ENCODE peak calls at places on chromosomes 3 and 15, in five cellular contexts. One of them, this sample, is unnamed.

GRCh38 chr15:58292761-58293175 is 139.0 kb upstream of the LIPC start:
- DNase-seq in H9: no peak
- DNase-seq in neuronal stem cell: no peak
- DNase-seq in mesenchymal stem cell: peak
- DNase-seq in H1: no peak
- DNase-seq in this sample: peak

GRCh38 chr3:40523781-40524180 is 979 bp upstream of the ZNF621 start:
- DNase-seq in H9: no peak
- DNase-seq in neuronal stem cell: no peak
- DNase-seq in mesenchymal stem cell: peak
- DNase-seq in H1: no peak
- DNase-seq in this sample: no peak

GRCh38 chr3:10194328-10195071 is 29.8 kb downstream of the IRAK2 start:
- DNase-seq in H9: no peak
- DNase-seq in neuronal stem cell: no peak
- DNase-seq in mesenchymal stem cell: peak
- DNase-seq in H1: no peak
- DNase-seq in this sample: no peak

GRCh38 chr3:56459719-56460118 is 8.5 kb downstream of the ERC2 start:
- DNase-seq in H9: no peak
- DNase-seq in neuronal stem cell: no peak
- DNase-seq in mesenchymal stem cell: no peak
- DNase-seq in H1: no peak
- DNase-seq in this sample: no peak

GRCh38 chr3:30199096-30199734 is 407.2 kb upstream of the TGFBR2 start:
- DNase-seq in H9: peak
- DNase-seq in neuronal stem cell: peak
- DNase-seq in mesenchymal stem cell: peak
- DNase-seq in H1: peak
- DNase-seq in this sample: peak

GRCh38 chr3:193742628-193743027 is 149.6 kb downstream of the OPA1 start:
- DNase-seq in H9: no peak
- DNase-seq in neuronal stem cell: no peak
- DNase-seq in mesenchymal stem cell: no peak
- DNase-seq in H1: no peak
- DNase-seq in this sample: no peak

GRCh38 chr3:98574157-98574556 is 19.3 kb downstream of the CPOX start:
- DNase-seq in H9: no peak
- DNase-seq in neuronal stem cell: no peak
- DNase-seq in mesenchymal stem cell: no peak
- DNase-seq in H1: no peak
- DNase-seq in this sample: no peak

GRCh38 chr3:188067932-188068331 is 86.0 kb upstream of the LPP start:
- DNase-seq in H9: no peak
- DNase-seq in neuronal stem cell: no peak
- DNase-seq in mesenchymal stem cell: peak
- DNase-seq in H1: no peak
- DNase-seq in this sample: no peak

GRCh38 chr15:68335251-68335650 is 57.7 kb downstream of the FEM1B start:
- DNase-seq in H9: no peak
- DNase-seq in neuronal stem cell: no peak
- DNase-seq in mesenchymal stem cell: no peak
- DNase-seq in H1: no peak
- DNase-seq in this sample: no peak

GRCh38 chr3:25266677-25267076 is 161.4 kb upstream of the RARB start:
- DNase-seq in H9: no peak
- DNase-seq in neuronal stem cell: no peak
- DNase-seq in mesenchymal stem cell: no peak
- DNase-seq in H1: no peak
- DNase-seq in this sample: peak

GRCh38 chr3:129624347-129625070 is 18.0 kb upstream of the PLXND1 start:
- DNase-seq in H9: no peak
- DNase-seq in neuronal stem cell: no peak
- DNase-seq in mesenchymal stem cell: peak
- DNase-seq in H1: no peak
- DNase-seq in this sample: peak

GRCh38 chr3:126718506-126719445 is 14.7 kb downstream of the CHCHD6 start:
- DNase-seq in H9: no peak
- DNase-seq in neuronal stem cell: no peak
- DNase-seq in mesenchymal stem cell: no peak
- DNase-seq in H1: no peak
- DNase-seq in this sample: no peak

GRCh38 chr3:43025423-43025822 is 46.3 kb downstream of the GASK1A start:
- DNase-seq in H9: no peak
- DNase-seq in neuronal stem cell: peak
- DNase-seq in mesenchymal stem cell: no peak
- DNase-seq in H1: no peak
- DNase-seq in this sample: peak

GRCh38 chr3:144810150-144810549 is 838.5 kb downstream of the DIPK2A start:
- DNase-seq in H9: no peak
- DNase-seq in neuronal stem cell: no peak
- DNase-seq in mesenchymal stem cell: no peak
- DNase-seq in H1: no peak
- DNase-seq in this sample: no peak

GRCh38 chr15:58038426-58039106 is 26.9 kb downstream of the ALDH1A2 start:
- DNase-seq in H9: no peak
- DNase-seq in neuronal stem cell: no peak
- DNase-seq in mesenchymal stem cell: no peak
- DNase-seq in H1: no peak
- DNase-seq in this sample: no peak

GRCh38 chr15:70720228-70721016 is 42.9 kb downstream of the UACA start:
- DNase-seq in H9: no peak
- DNase-seq in neuronal stem cell: no peak
- DNase-seq in mesenchymal stem cell: no peak
- DNase-seq in H1: no peak
- DNase-seq in this sample: no peak

GRCh38 chr15:77239892-77240608 is 169.1 kb upstream of the TSPAN3 start:
- DNase-seq in H9: no peak
- DNase-seq in neuronal stem cell: no peak
- DNase-seq in mesenchymal stem cell: no peak
- DNase-seq in H1: no peak
- DNase-seq in this sample: no peak
- H2BK12ac ChIP-seq in H9: no peak
- H2BK12ac ChIP-seq in neuronal stem cell: no peak
- H2BK12ac ChIP-seq in mesenchymal stem cell: no peak
- H2BK12ac ChIP-seq in H1: no peak
- H2BK12ac ChIP-seq in this sample: no peak

DNA sequence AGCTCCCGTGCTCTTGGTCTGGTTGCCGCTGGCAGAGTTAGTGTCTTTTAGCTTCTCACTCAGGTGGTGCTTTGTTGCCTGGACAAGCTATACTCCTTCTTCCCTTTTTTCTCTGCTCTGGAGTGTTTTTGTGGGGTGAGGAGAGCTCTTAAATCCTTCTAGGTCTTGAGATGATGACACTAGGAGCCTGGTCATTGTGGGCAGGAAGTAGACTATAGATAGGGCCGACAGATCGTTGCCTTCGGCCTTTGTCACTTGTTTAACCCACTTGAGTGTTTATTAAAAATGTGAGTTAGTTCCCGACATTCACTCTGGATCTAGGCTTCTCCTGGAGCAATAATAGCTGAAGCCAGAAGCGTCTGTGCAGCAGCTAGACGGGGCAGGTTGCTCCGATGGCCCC is 93.9 kb downstream of the SLCO3A1 start:
- DNase-seq in H9: no peak
- DNase-seq in neuronal stem cell: no peak
- DNase-seq in mesenchymal stem cell: no peak
- DNase-seq in H1: no peak
- DNase-seq in this sample: peak
- H2AK5ac ChIP-seq in H9: no peak
- H2AK5ac ChIP-seq in neuronal stem cell: no peak
- H2AK5ac ChIP-seq in mesenchymal stem cell: no peak
- H2AK5ac ChIP-seq in H1: peak
- H2AK5ac ChIP-seq in this sample: no peak

GRCh38 chr3:16514021-16514700 is 662 bp upstream of the RFTN1 start:
- DNase-seq in H9: no peak
- DNase-seq in neuronal stem cell: no peak
- DNase-seq in mesenchymal stem cell: no peak
- DNase-seq in H1: no peak
- DNase-seq in this sample: no peak
- H2BK12ac ChIP-seq in H9: no peak
- H2BK12ac ChIP-seq in neuronal stem cell: no peak
- H2BK12ac ChIP-seq in mesenchymal stem cell: peak
- H2BK12ac ChIP-seq in H1: no peak
- H2BK12ac ChIP-seq in this sample: peak

GRCh38 chr3:120244834-120245225 is 40.2 kb downstream of the GPR156 start:
- DNase-seq in H9: no peak
- DNase-seq in neuronal stem cell: peak
- DNase-seq in mesenchymal stem cell: peak
- DNase-seq in H1: no peak
- DNase-seq in this sample: no peak
- H2AK5ac ChIP-seq in H9: no peak
- H2AK5ac ChIP-seq in neuronal stem cell: no peak
- H2AK5ac ChIP-seq in mesenchymal stem cell: peak
- H2AK5ac ChIP-seq in H1: no peak
- H2AK5ac ChIP-seq in this sample: no peak

GRCh38 chr15:90913398-90913944 is 10.4 kb downstream of the MAN2A2 start:
- DNase-seq in H9: no peak
- DNase-seq in neuronal stem cell: no peak
- DNase-seq in mesenchymal stem cell: no peak
- DNase-seq in H1: no peak
- DNase-seq in this sample: no peak

GRCh38 chr15:90910441-90911301 is 7.6 kb downstream of the MAN2A2 start:
- DNase-seq in H9: no peak
- DNase-seq in neuronal stem cell: no peak
- DNase-seq in mesenchymal stem cell: no peak
- DNase-seq in H1: no peak
- DNase-seq in this sample: no peak

GRCh38 chr15:90912770-90913075 is 9.6 kb downstream of the MAN2A2 start:
- DNase-seq in H9: no peak
- DNase-seq in neuronal stem cell: no peak
- DNase-seq in mesenchymal stem cell: no peak
- DNase-seq in H1: no peak
- DNase-seq in this sample: no peak

GRCh38 chr15:90911302-90911623 is 8.2 kb downstream of the MAN2A2 start:
- DNase-seq in H9: no peak
- DNase-seq in neuronal stem cell: no peak
- DNase-seq in mesenchymal stem cell: no peak
- DNase-seq in H1: no peak
- DNase-seq in this sample: no peak

DNA sequence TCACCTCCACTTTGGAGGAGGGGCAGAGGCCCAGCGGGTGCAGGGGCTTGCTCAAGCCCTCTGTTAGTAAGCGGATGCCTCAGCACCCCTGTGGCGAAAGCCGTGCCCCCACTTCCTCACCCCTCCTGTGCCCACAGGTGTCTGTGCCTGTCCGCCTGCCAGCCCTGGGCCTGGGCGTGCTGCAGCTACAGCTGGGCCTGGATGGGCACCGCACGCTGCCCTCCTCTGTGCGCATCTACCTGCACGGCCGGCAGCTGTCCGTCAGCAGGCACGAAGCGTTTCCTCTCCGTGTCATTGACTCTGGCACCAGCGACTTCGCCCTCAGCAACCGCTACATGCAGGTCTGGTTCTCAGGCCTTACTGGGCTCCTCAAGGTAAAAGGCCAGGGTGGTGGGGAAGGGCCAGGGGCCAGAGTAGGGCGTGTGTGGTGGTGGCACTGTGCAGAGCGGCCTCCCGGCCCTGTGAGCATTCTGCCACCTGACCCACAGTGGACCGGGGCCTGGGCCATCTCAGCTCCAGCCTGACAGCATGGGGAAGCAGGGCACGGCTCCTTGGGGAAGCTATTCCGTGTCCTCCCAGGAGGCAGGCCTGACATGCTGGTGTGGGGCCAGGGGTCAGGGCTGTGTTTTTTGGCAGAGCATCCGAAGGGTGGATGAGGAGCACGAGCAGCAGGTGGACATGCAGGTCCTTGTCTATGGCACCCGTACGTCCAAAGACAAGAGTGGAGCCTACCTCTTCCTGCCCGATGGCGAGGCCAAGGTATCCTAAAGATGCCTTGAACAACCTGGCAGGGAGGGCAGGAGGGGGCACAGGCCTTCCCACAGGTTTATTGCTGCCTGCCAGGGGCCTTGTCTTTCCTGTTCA is 9.0 kb downstream of the MAN2A2 start:
- DNase-seq in H9: no peak
- DNase-seq in neuronal stem cell: no peak
- DNase-seq in mesenchymal stem cell: no peak
- DNase-seq in H1: no peak
- DNase-seq in this sample: no peak
- H2BK12ac ChIP-seq in H9: no peak
- H2BK12ac ChIP-seq in neuronal stem cell: no peak
- H2BK12ac ChIP-seq in mesenchymal stem cell: no peak
- H2BK12ac ChIP-seq in H1: no peak
- H2BK12ac ChIP-seq in this sample: no peak

DNA sequence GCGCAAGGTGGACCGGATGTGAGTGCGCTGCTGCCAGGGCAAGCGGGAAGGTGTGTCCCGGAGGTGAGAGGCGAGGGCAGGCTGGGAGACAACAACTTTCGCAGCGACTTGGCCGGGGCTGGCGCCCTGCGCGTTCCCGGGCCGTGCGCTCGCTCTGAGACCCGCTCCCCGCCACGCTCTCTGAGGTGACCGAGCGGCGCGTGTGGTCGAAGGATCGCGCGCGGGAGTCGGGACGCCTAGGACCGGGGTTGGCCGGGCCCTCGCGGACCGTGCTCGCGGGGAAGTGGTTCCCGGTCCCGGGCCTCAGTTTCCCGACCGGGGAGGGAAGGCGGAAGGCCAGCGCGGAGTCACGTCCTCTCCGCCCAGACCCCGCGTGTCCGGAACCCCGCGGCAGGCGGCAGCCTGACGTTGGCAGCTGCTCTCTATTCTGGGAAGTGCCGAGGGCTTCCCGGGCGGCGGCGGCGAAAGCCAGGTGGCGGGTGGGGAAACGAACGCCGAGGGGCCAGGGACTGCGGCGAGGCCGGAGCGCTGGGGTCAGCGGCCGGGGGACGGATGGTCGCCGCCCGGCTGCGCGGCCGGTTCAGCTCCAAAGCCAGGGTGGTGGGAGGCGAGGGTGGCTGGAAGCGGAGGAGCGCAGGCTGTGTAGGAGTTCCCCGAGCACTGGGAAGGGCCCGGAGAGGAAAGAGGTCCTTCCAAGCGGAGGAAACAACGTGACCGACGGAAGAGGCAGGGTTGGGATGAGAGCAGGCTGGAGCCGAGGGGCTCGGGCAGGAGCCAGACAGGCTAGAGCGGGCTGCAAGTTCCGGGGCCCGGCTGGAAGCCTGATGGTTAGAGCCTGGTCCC is 1.0 kb upstream of the IGF2BP2 start:
- DNase-seq in H9: peak
- DNase-seq in neuronal stem cell: peak
- DNase-seq in mesenchymal stem cell: peak
- DNase-seq in H1: peak
- DNase-seq in this sample: peak
- H2AK5ac ChIP-seq in H9: no peak
- H2AK5ac ChIP-seq in neuronal stem cell: peak
- H2AK5ac ChIP-seq in mesenchymal stem cell: no peak
- H2AK5ac ChIP-seq in H1: peak
- H2AK5ac ChIP-seq in this sample: no peak

This sample was measured in trophoblast cell.